ENCODE peak calls at places on chromosomes 16 and 17, in four cellular contexts. I, W, L and Z are unnamed samples.

GRCh38 chr17:1627219-1627986 is 1.2 kb downstream of the SLC43A2 start:
- DNase-seq in I (no peak), W (no peak), L (peak; percentile 25), Z (no peak)

GRCh38 chr17:12982224-12982623 is 35.6 kb downstream of the ELAC2 start:
- DNase-seq in I (no peak), W (no peak), L (no peak), Z (no peak)

GRCh38 chr17:10754861-10755591 is 25.2 kb upstream of the TMEM220 start:
- DNase-seq in I (no peak), W (no peak), L (no peak), Z (no peak)

GRCh38 chr16:17229131-17229530 is 241.6 kb downstream of the XYLT1 start:
- DNase-seq in I (no peak), W (no peak), L (no peak), Z (no peak)

GRCh38 chr17:6413073-6413472 is 21.8 kb downstream of the AIPL1 start:
- DNase-seq in I (peak; percentile 40), W (peak; percentile 42), L (peak; percentile 52), Z (peak; percentile 73)

GRCh38 chr17:7056386-7056785 is 12.5 kb upstream of the SLC16A11 start:
- DNase-seq in I (no peak), W (peak; percentile 53), L (no peak), Z (peak; percentile 46)

GRCh38 chr16:11556945-11557720 is 29.6 kb downstream of the LITAF start:
- DNase-seq in I (no peak), W (no peak), L (no peak), Z (no peak)

GRCh38 chr17:80364091-80364691 is 50.8 kb upstream of the ENDOV start:
- DNase-seq in I (peak; percentile 20), W (no peak), L (peak; percentile 41), Z (peak; percentile 45)

GRCh38 chr16:22886908-22887307 is 72.9 kb downstream of the HS3ST2 start:
- DNase-seq in I (no peak), W (no peak), L (no peak), Z (no peak)

GRCh38 chr17:43714338-43715149 is 44.0 kb downstream of the SOST start:
- DNase-seq in I (no peak), W (peak; percentile 77), L (no peak), Z (peak; percentile 60)

GRCh38 chr16:75188832-75189477 is 18.0 kb downstream of the CTRB2 start:
- DNase-seq in I (no peak), W (no peak), L (no peak), Z (peak; percentile 67)

GRCh38 chr17:2101448-2102257 is 46.8 kb downstream of the HIC1 start:
- DNase-seq in I (no peak), W (peak; percentile 89), L (no peak), Z (peak; percentile 94)

GRCh38 chr16:10180771-10181163 is 1.5 kb downstream of the GRIN2A start:
- DNase-seq in I (peak; percentile 57), W (peak; percentile 20), L (peak; percentile 68), Z (no peak)

GRCh38 chr17:40648326-40648968 is 829 bp upstream of the SMARCE1 start:
- DNase-seq in I (peak; percentile 56), W (peak; percentile 24), L (no peak), Z (no peak)

GRCh38 chr16:56990407-56991286 is 1.3 kb downstream of the NLRC5 start:
- DNase-seq in I (no peak), W (no peak), L (no peak), Z (no peak)

GRCh38 chr16:1990336-1991134 is 765 bp downstream of the SYNGR3 start:
- DNase-seq in I (peak; percentile 34), W (no peak), L (peak; percentile 67), Z (no peak)

GRCh38 chr16:81604960-81605383 is 160.4 kb downstream of the CMIP start:
- DNase-seq in I (no peak), W (peak; percentile 90), L (no peak), Z (peak; percentile 82)

GRCh38 chr16:49605536-49606241 is 232.1 kb downstream of the C16orf78 start:
- DNase-seq in I (no peak), W (no peak), L (no peak), Z (no peak)

GRCh38 chr17:45979137-45979536 is 19.9 kb upstream of the STH start:
- DNase-seq in I (no peak), W (no peak), L (no peak), Z (no peak)

GRCh38 chr16:28192811-28193529 is 18.8 kb downstream of the XPO6 start:
- DNase-seq in I (no peak), W (no peak), L (no peak), Z (no peak)

GRCh38 chr16:69131749-69132423 is 502 bp downstream of the CHTF8 start:
- DNase-seq in I (peak; percentile 79), W (peak; percentile 78), L (peak; percentile 98), Z (peak; percentile 67)

GRCh38 chr17:36628576-36628975 is 27.2 kb downstream of the MRM1 start:
- DNase-seq in I (no peak), W (no peak), L (no peak), Z (no peak)

GRCh38 chr16:20242568-20243240 is 84.6 kb downstream of the GP2 start:
- DNase-seq in I (no peak), W (no peak), L (no peak), Z (no peak)

GRCh38 chr17:42642377-42642776 is 16.7 kb upstream of the TUBG2 start:
- DNase-seq in I (no peak), W (no peak), L (no peak), Z (no peak)

GRCh38 chr16:46822270-46822669 is 8.7 kb downstream of the C16orf87 start:
- DNase-seq in I (no peak), W (peak; percentile 93), L (no peak), Z (no peak)

GRCh38 chr16:15966420-15967222 is 17.2 kb downstream of the ABCC1 start:
- DNase-seq in I (no peak), W (peak; percentile 92), L (no peak), Z (peak; percentile 92)
- H3K4me3 ChIP-seq in I (no peak overlapping the region), W (no peak overlapping the region), L (no peak overlapping the region), Z (peak overlapping the region; percentile 24)

GRCh38 chr17:74296548-74296936 is 22.5 kb downstream of the DNAI2 start:
- DNase-seq in I (peak; percentile 65), W (peak; percentile 67), L (peak; percentile 87), Z (peak; percentile 67)

GRCh38 chr17:74292495-74292894 is 18.5 kb downstream of the DNAI2 start:
- DNase-seq in I (no peak), W (no peak), L (no peak), Z (no peak)

GRCh38 chr17:74297941-74298340 is 23.9 kb downstream of the DNAI2 start:
- DNase-seq in I (no peak), W (peak; percentile 7), L (no peak), Z (peak; percentile 92)

GRCh38 chr17:74298690-74299617 is 24.9 kb downstream of the DNAI2 start:
- DNase-seq in I (no peak), W (no peak), L (no peak), Z (no peak)

GRCh38 chr17:74295625-74296547 is 21.9 kb downstream of the DNAI2 start:
- DNase-seq in I (no peak), W (peak; percentile 43), L (peak; percentile 74), Z (peak; percentile 63)
- H3K4me2 ChIP-seq in I (no peak overlapping the region), W (no peak overlapping the region), L (peak overlapping the region; percentile 82), Z (peak overlapping the region; percentile 12)

DNA sequence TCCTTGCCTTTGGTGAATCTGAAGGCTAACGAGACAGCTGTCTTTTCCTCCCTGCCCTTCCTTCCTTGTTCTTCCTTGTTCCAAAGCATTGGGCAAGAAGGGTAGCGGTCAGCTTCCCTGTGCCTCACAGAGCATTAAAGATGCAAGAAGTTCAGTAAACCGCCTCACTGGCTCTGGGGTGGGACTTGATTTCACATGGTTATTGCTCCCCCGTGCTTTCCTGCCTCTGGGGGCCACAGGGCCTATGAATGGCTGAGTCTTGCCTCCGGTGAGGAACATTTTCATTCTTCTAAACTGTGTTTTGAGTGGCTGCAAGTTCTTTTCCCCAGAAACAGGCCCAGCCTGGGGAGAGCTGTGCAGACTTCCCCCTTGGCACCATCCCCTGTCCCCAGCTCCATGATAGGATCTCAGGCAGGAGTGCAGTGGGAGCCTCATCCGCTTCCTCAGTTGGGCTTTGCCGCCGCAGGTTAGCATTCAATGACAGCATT is 1.5 kb downstream of the YPEL2 start:
- DNase-seq in I (no peak), W (no peak), L (no peak), Z (peak; percentile 19)
- H3K9ac ChIP-seq in I (peak overlapping the region; percentile 75), W (no peak overlapping the region), L (no peak overlapping the region), Z (no peak overlapping the region)

GRCh38 chr17:81419333-81419885 is 24.2 kb downstream of the BAHCC1 start:
- DNase-seq in I (no peak), W (peak; percentile 93), L (peak; percentile 49), Z (peak; percentile 90)
- H3K4me3 ChIP-seq in I (no peak overlapping the region), W (peak overlapping the region; percentile 17), L (no peak overlapping the region), Z (peak overlapping the region; percentile 46)